ENCODE peak calls at places on chromosomes 3 and 15, in six cellular contexts. A is neural progenitor cell, V is MM.1S, U is PC-3, B is DND-41, J is fibroblast of lung. C is an unnamed sample.

GRCh38 chr3:88301273-88302002 is 151.7 kb downstream of the C3orf38 start:
- DNase-seq in U (peak), A (no peak), B (no peak), J (peak), V (no peak), C (no peak)

GRCh38 chr3:38168988-38169363 is 3.6 kb downstream of the OXSR1 start:
- DNase-seq in U (peak), V (no peak), J (peak), A (no peak), B (no peak), C (no peak)

GRCh38 chr3:75224419-75224818 is 439.7 kb upstream of the FRG2C start:
- DNase-seq in B (no peak), A (no peak), U (peak), J (peak), V (no peak), C (no peak)

GRCh38 chr3:116440196-116440595 is 5.1 kb downstream of the LSAMP start:
- DNase-seq in B (no peak), V (no peak), J (peak), U (peak), A (peak), C (no peak)

GRCh38 chr3:89278305-89278704 is 170.9 kb downstream of the EPHA3 start:
- DNase-seq in B (no peak), U (no peak), V (no peak), A (peak), J (peak), C (no peak)

GRCh38 chr3:4575413-4575812 is 82.3 kb downstream of the ITPR1 start:
- DNase-seq in V (no peak), B (no peak), U (peak), A (no peak), J (no peak), C (no peak)

GRCh38 chr3:158384019-158384418 is 187.0 kb upstream of the MLF1 start:
- DNase-seq in B (no peak), A (no peak), V (no peak), U (no peak), J (no peak), C (no peak)

GRCh38 chr3:98592345-98592935 is 971 bp downstream of the CPOX start:
- DNase-seq in J (no peak), A (no peak), U (no peak), V (no peak), B (no peak), C (no peak)

GRCh38 chr15:26073430-26074333 is 210.6 kb upstream of the ATP10A start:
- DNase-seq in V (no peak), B (no peak), A (no peak), J (no peak), U (no peak), C (no peak)

GRCh38 chr3:117955196-117955595 is 1079.5 kb downstream of the IGSF11 start:
- DNase-seq in A (no peak), B (no peak), V (no peak), J (peak), U (no peak), C (no peak)

GRCh38 chr3:142896996-142897395 is 8.1 kb upstream of the PCOLCE2 start:
- DNase-seq in U (peak), A (no peak), V (no peak), J (no peak), B (no peak), C (no peak)

GRCh38 chr3:72907851-72908620 is 20.2 kb downstream of the GXYLT2 start:
- DNase-seq in A (no peak), V (no peak), B (no peak), U (peak), J (peak), C (peak)

GRCh38 chr15:66405605-66406004 is 18.9 kb downstream of the MAP2K1 start:
- DNase-seq in A (no peak), B (no peak), V (no peak), J (peak), U (no peak), C (peak)

GRCh38 chr3:187968883-187969580 is 184.9 kb upstream of the LPP start:
- DNase-seq in J (peak), U (peak), V (no peak), A (no peak), B (no peak), C (no peak)

GRCh38 chr15:39364721-39365120 is 216.2 kb upstream of the THBS1 start:
- DNase-seq in J (no peak), A (no peak), B (no peak), U (no peak), V (no peak), C (no peak)

DNA sequence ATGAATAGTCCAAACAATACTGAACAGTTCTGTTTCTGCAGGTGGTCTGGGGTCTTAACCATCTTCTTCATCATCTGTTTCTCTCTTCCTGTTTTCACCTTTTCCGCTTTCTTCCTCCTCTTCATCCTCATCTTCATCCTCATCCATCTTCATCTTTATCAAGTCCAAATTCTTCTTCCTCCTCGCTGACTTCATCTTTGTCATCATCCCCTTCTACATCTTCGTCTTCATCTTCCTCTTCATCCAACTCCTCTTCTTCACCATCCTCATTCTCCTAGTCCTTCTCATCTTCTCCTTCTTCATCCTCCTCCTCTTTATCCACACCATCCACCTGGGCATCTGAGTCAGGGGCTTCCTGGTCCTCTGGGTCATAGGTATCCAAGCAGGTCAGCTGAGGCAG is 16.5 kb upstream of the CFAP161 start:
- DNase-seq in A (no peak), B (no peak), V (no peak), U (no peak), J (no peak), C (no peak)
- TF ChIP-seq EZH2 in A (no peak), B (no peak), V (no peak), U (no peak), J (no peak), C (no peak)

DNA sequence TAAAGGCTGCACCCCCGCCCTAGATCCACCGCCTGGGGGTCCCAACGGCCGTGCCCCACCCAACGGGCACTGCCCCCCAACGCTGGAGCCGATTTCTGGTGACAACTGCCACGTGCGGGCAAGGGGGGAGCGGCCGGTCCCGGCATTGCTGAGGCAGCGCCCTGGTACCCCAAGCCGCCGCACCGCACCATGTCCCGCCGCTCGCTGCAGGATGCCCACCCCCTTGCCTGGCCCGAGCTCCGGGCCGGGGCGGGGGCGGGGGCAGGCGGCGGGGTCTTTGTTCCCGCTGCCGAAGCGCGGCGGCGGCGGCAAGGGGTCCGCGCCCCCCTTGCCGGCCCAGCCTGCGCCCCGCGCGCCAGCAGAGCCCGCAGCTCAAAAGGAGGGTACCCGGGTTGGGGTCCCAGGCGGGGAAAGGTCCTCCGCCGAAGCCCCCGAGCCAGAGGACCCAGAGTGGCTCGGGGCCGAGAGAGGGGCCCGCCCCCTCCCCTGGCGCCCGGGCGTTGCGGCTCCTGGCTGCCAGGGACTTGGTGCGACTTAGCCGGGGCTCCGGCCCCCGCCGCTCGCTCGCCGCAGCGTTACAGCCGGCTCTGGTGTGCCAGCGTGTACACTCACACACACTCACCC is 678 bp downstream of the SEMA7A start:
- DNase-seq in U (no peak), J (no peak), A (peak), B (no peak), V (no peak), C (no peak)
- TF ChIP-seq EZH2 in U (no peak), J (no peak), A (peak), B (peak), V (no peak), C (peak)

GRCh38 chr3:11720220-11721113 is 76.8 kb upstream of the VGLL4 start:
- DNase-seq in V (peak), U (peak), B (peak), J (peak), A (peak), C (peak)
- TF ChIP-seq EZH2 in V (no peak), U (no peak), B (peak), J (peak), A (no peak), C (no peak)

GRCh38 chr3:53236112-53236841 is 19.5 kb downstream of the TKT start:
- DNase-seq in U (peak), A (no peak), J (peak), B (no peak), V (peak), C (peak)

GRCh38 chr3:53238881-53239280 is 16.9 kb downstream of the TKT start:
- DNase-seq in V (no peak), U (no peak), J (no peak), B (no peak), A (no peak), C (no peak)

GRCh38 chr3:53235545-53235944 is 20.3 kb downstream of the TKT start:
- DNase-seq in U (no peak), A (no peak), J (no peak), B (no peak), V (no peak), C (no peak)

GRCh38 chr3:53239800-53240199 is 16.0 kb downstream of the TKT start:
- DNase-seq in A (no peak), V (no peak), J (no peak), B (no peak), U (no peak), C (no peak)

DNA sequence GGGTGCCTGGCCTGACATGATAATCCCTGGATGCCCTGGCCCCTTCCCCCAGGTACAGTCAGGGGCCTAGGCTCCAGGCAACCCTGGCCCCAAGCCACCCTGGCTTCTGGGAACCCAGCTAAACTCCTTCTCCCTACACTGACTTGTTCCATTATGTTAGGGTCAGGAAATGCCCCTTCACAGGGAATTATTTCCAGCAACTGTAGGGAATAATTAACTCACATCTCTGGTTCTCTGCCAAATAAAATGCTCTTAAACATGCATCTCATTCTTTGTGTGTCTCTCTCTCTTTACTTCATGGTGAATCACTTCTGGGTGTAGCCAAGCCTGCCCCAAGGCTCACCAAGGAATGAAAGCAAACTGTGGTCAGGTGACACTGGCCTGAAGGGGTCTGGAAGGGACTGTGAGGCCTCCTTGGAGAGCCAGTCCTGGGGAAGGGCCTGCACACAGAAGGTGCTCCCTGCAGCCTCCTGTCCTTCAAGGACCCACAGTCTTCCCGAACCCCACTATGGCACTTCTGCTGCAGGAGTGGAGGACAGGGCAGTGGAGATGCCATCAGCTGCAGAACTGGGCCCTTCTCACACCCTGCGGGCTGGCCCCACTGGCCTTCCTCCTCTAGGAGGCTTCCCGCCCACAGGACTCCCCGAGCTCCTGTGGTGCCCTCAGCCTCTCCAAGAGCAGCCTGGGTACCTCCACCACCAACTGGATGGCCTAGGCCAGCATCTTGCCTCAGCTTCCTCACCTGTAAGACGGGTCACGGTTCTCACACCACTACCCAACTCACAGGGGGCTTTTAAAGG is 17.6 kb downstream of the TKT start:
- DNase-seq in A (no peak), U (peak), J (peak), B (no peak), V (no peak), C (peak)
- TF ChIP-seq EZH2 in A (no peak), U (no peak), J (no peak), B (no peak), V (no peak), C (no peak)

DNA sequence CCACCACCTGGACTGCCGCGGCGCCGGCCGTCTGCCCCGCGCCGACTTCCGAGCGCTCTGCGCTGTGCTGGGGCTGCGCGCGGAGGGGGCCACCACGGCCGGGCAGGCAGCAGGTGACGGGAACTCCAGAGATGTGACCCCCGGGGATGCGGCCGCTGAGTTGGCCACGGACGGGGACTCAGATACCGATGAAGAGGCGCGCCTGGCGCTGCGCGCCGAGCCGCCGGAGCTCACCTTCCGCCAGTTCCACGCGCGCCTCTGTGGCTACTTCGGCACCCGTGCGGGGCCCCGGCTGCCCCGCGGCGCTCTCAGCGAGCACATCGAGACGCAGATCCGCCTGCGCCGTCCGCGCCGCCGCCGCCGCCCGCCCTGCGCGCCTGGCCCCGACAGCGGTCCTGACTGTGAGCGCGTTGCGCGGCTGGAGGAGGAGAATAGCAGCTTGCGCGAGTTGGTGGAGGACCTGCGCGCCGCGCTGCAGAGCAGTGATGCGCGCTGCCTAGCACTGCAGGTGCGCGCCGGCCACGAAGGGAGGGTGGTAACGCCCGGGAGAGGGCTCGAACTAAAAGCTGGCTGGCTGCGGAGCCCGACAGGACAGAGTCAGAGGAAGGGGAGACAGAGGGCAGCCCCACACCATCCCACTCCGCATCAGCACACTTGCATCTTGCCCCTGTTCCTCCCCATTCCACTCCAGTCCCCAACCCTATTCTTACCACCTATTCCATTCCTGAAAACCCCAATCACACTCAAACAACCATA is 891 bp downstream of the EFCC1 start:
- DNase-seq in V (no peak), A (peak), B (no peak), U (no peak), J (peak), C (peak)
- TF ChIP-seq EZH2 in V (no peak), A (peak), B (no peak), U (no peak), J (peak), C (peak)

DNA sequence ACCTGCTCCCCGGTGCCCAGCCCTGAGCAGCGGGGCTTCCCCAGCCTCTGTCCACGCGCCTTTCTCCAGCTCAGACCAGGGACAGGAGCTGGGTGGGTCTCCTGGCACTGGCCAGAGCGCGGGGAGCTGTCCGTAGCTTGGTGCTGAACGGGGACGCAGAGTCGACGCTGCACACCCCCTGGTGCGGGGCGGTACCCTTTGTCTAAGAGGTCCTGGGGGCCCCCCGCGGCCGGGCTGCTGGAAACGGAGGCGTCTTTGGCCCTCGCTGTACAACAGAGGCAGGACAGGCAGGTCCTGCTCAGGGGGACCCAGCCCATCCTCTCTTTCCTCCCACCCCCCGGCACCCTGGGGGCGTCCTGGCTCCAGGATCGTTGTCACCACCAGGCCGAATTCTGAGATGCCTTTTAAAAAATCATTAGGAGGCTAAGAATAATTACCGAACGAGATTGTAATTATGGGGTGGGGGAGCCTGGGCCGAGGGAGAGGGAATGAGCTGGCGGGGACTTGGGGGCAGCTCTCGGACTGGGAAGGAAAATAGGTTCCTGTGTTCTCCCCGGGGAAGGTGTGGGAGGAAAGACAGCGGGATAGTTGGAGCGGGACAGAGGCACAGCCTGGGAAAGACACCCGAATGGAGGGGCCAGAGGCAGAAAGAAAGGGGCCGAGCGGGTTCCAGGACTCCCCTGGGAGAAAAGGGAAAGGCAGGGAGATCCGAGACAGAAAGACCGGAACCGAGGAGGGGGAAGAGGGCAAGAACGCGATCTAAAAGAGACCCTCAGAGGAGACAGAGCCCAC is 4.1 kb upstream of the SKOR1 start:
- DNase-seq in J (peak), U (peak), V (no peak), B (peak), A (peak), C (peak)
- TF ChIP-seq EZH2 in J (no peak), U (no peak), V (no peak), B (no peak), A (peak), C (no peak)

DNA sequence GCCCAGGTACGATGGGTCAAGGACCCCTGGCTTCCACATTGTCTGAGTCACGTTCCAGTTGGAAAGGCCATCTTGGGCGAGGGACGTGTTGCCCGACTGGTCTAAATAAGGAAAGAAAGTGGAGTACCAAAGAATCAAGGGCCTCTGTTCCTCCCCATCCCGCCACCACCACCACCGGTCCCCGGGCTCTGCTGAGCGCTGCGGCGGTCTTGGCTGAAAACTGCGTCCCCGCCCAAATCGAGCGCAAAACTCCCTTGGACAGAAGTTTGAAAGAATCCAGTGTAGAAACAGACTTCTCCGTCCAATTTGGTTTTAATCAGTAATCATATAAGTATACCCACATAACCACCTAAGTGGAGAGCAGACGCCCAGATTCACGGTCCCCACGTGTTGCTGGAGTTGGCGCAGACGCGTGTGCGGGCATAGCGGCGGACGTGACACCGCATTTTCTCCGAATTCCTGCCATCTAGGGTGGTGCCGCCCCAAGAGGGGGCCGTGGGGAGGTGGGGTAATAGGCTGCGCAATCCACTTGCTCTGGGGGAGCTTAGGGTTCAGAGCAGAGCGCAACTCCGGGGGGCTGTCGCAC is 243.8 kb upstream of the TOPAZ1 start:
- DNase-seq in V (no peak), J (no peak), B (no peak), A (peak), U (no peak), C (no peak)
- TF ChIP-seq EZH2 in V (no peak), J (no peak), B (no peak), A (peak), U (no peak), C (no peak)